ENCODE peak calls at places on chromosomes 11 and 22, in five cellular contexts. One of them, this sample, is unnamed.

GRCh38 chr11:30991802-30992512 is 377.6 kb downstream of the DCDC1 start:
- DNase-seq in activated T-cell treated with anti-CD3 and anti-CD28 coated beads, Interleukin-2, amount 50 U/mL, for 72 hours: no peak
- DNase-seq in stimulated activated naive CD8-positive, alpha-beta T cell treated with anti-CD3 and anti-CD28 coated beads, Interleukin-15, Interleukin-2, amounts not matched to agents 100 U/mL and 50 U/mL, for 24 hours: no peak
- DNase-seq in HTR-8/SVneo: no peak
- DNase-seq in SJSA1: no peak
- DNase-seq in this sample: no peak

GRCh38 chr11:74072721-74073120 is 63.8 kb upstream of the UCP3 start:
- DNase-seq in HTR-8/SVneo: no peak
- DNase-seq in SJSA1: no peak
- DNase-seq in activated T-cell treated with anti-CD3 and anti-CD28 coated beads, Interleukin-2, amount 50 U/mL, for 72 hours: no peak
- DNase-seq in stimulated activated naive CD8-positive, alpha-beta T cell treated with anti-CD3 and anti-CD28 coated beads, Interleukin-15, Interleukin-2, amounts not matched to agents 100 U/mL and 50 U/mL, for 24 hours: no peak
- DNase-seq in this sample: no peak

GRCh38 chr11:66722745-66723651 is 6.0 kb downstream of the SPTBN2 start:
- DNase-seq in SJSA1: no peak
- DNase-seq in HTR-8/SVneo: no peak
- DNase-seq in stimulated activated naive CD8-positive, alpha-beta T cell treated with anti-CD3 and anti-CD28 coated beads, Interleukin-15, Interleukin-2, amounts not matched to agents 100 U/mL and 50 U/mL, for 24 hours: no peak
- DNase-seq in activated T-cell treated with anti-CD3 and anti-CD28 coated beads, Interleukin-2, amount 50 U/mL, for 72 hours: no peak
- DNase-seq in this sample: no peak

GRCh38 chr11:123184531-123184930 is 10.5 kb downstream of the CLMP start:
- DNase-seq in SJSA1: no peak
- DNase-seq in activated T-cell treated with anti-CD3 and anti-CD28 coated beads, Interleukin-2, amount 50 U/mL, for 72 hours: no peak
- DNase-seq in stimulated activated naive CD8-positive, alpha-beta T cell treated with anti-CD3 and anti-CD28 coated beads, Interleukin-15, Interleukin-2, amounts not matched to agents 100 U/mL and 50 U/mL, for 24 hours: no peak
- DNase-seq in HTR-8/SVneo: no peak
- DNase-seq in this sample: no peak

GRCh38 chr11:36532908-36533601 is 23.0 kb upstream of the TRAF6 start:
- DNase-seq in activated T-cell treated with anti-CD3 and anti-CD28 coated beads, Interleukin-2, amount 50 U/mL, for 72 hours: no peak
- DNase-seq in stimulated activated naive CD8-positive, alpha-beta T cell treated with anti-CD3 and anti-CD28 coated beads, Interleukin-15, Interleukin-2, amounts not matched to agents 100 U/mL and 50 U/mL, for 24 hours: no peak
- DNase-seq in HTR-8/SVneo: no peak
- DNase-seq in SJSA1: no peak
- DNase-seq in this sample: no peak

GRCh38 chr22:37233751-37234631 is 10.1 kb downstream of the RAC2 start:
- DNase-seq in stimulated activated naive CD8-positive, alpha-beta T cell treated with anti-CD3 and anti-CD28 coated beads, Interleukin-15, Interleukin-2, amounts not matched to agents 100 U/mL and 50 U/mL, for 24 hours: peak
- DNase-seq in SJSA1: no peak
- DNase-seq in HTR-8/SVneo: no peak
- DNase-seq in activated T-cell treated with anti-CD3 and anti-CD28 coated beads, Interleukin-2, amount 50 U/mL, for 72 hours: peak
- DNase-seq in this sample: no peak

GRCh38 chr11:128772814-128773213 is 78.9 kb downstream of the FLI1 start:
- DNase-seq in HTR-8/SVneo: no peak
- DNase-seq in stimulated activated naive CD8-positive, alpha-beta T cell treated with anti-CD3 and anti-CD28 coated beads, Interleukin-15, Interleukin-2, amounts not matched to agents 100 U/mL and 50 U/mL, for 24 hours: peak
- DNase-seq in activated T-cell treated with anti-CD3 and anti-CD28 coated beads, Interleukin-2, amount 50 U/mL, for 72 hours: peak
- DNase-seq in SJSA1: no peak
- DNase-seq in this sample: no peak

GRCh38 chr11:61472868-61473267 is 35.7 kb upstream of the LRRC10B start:
- DNase-seq in activated T-cell treated with anti-CD3 and anti-CD28 coated beads, Interleukin-2, amount 50 U/mL, for 72 hours: no peak
- DNase-seq in HTR-8/SVneo: no peak
- DNase-seq in stimulated activated naive CD8-positive, alpha-beta T cell treated with anti-CD3 and anti-CD28 coated beads, Interleukin-15, Interleukin-2, amounts not matched to agents 100 U/mL and 50 U/mL, for 24 hours: no peak
- DNase-seq in SJSA1: no peak
- DNase-seq in this sample: no peak

GRCh38 chr22:27997538-27997937 is 78.5 kb upstream of the PITPNB start:
- DNase-seq in SJSA1: no peak
- DNase-seq in activated T-cell treated with anti-CD3 and anti-CD28 coated beads, Interleukin-2, amount 50 U/mL, for 72 hours: no peak
- DNase-seq in stimulated activated naive CD8-positive, alpha-beta T cell treated with anti-CD3 and anti-CD28 coated beads, Interleukin-15, Interleukin-2, amounts not matched to agents 100 U/mL and 50 U/mL, for 24 hours: no peak
- DNase-seq in HTR-8/SVneo: no peak
- DNase-seq in this sample: no peak

GRCh38 chr11:126384053-126384335 is 28.5 kb downstream of the ST3GAL4 start:
- DNase-seq in HTR-8/SVneo: no peak
- DNase-seq in stimulated activated naive CD8-positive, alpha-beta T cell treated with anti-CD3 and anti-CD28 coated beads, Interleukin-15, Interleukin-2, amounts not matched to agents 100 U/mL and 50 U/mL, for 24 hours: no peak
- DNase-seq in SJSA1: no peak
- DNase-seq in activated T-cell treated with anti-CD3 and anti-CD28 coated beads, Interleukin-2, amount 50 U/mL, for 72 hours: no peak
- DNase-seq in this sample: no peak

GRCh38 chr22:33515733-33516297 is 404.5 kb downstream of the LARGE1 start:
- DNase-seq in activated T-cell treated with anti-CD3 and anti-CD28 coated beads, Interleukin-2, amount 50 U/mL, for 72 hours: no peak
- DNase-seq in SJSA1: no peak
- DNase-seq in stimulated activated naive CD8-positive, alpha-beta T cell treated with anti-CD3 and anti-CD28 coated beads, Interleukin-15, Interleukin-2, amounts not matched to agents 100 U/mL and 50 U/mL, for 24 hours: no peak
- DNase-seq in HTR-8/SVneo: no peak
- DNase-seq in this sample: no peak

GRCh38 chr22:27628891-27629631 is 172.5 kb downstream of the MN1 start:
- DNase-seq in SJSA1: no peak
- DNase-seq in HTR-8/SVneo: no peak
- DNase-seq in stimulated activated naive CD8-positive, alpha-beta T cell treated with anti-CD3 and anti-CD28 coated beads, Interleukin-15, Interleukin-2, amounts not matched to agents 100 U/mL and 50 U/mL, for 24 hours: no peak
- DNase-seq in activated T-cell treated with anti-CD3 and anti-CD28 coated beads, Interleukin-2, amount 50 U/mL, for 72 hours: no peak
- DNase-seq in this sample: peak

GRCh38 chr11:119798656-119799055 is 69.7 kb upstream of the NECTIN1 start:
- DNase-seq in HTR-8/SVneo: no peak
- DNase-seq in SJSA1: no peak
- DNase-seq in activated T-cell treated with anti-CD3 and anti-CD28 coated beads, Interleukin-2, amount 50 U/mL, for 72 hours: no peak
- DNase-seq in stimulated activated naive CD8-positive, alpha-beta T cell treated with anti-CD3 and anti-CD28 coated beads, Interleukin-15, Interleukin-2, amounts not matched to agents 100 U/mL and 50 U/mL, for 24 hours: no peak
- DNase-seq in this sample: no peak

GRCh38 chr22:35742342-35743100 is 24.8 kb downstream of the APOL5 start:
- DNase-seq in activated T-cell treated with anti-CD3 and anti-CD28 coated beads, Interleukin-2, amount 50 U/mL, for 72 hours: no peak
- DNase-seq in HTR-8/SVneo: peak
- DNase-seq in stimulated activated naive CD8-positive, alpha-beta T cell treated with anti-CD3 and anti-CD28 coated beads, Interleukin-15, Interleukin-2, amounts not matched to agents 100 U/mL and 50 U/mL, for 24 hours: no peak
- DNase-seq in SJSA1: peak
- DNase-seq in this sample: peak

GRCh38 chr22:19807161-19807913 is 46.8 kb downstream of the TBX1 start:
- DNase-seq in activated T-cell treated with anti-CD3 and anti-CD28 coated beads, Interleukin-2, amount 50 U/mL, for 72 hours: no peak
- DNase-seq in HTR-8/SVneo: no peak
- DNase-seq in SJSA1: no peak
- DNase-seq in stimulated activated naive CD8-positive, alpha-beta T cell treated with anti-CD3 and anti-CD28 coated beads, Interleukin-15, Interleukin-2, amounts not matched to agents 100 U/mL and 50 U/mL, for 24 hours: no peak
- DNase-seq in this sample: no peak

This sample was measured in mammary epithelial cell.